ENCODE peak calls at places on chromosomes 6 and 20, in ten cellular contexts. K, U, H, G, L, N, C, Q, D and F are unnamed samples.

GRCh38 chr6:75486850-75487568 is 6.6 kb downstream of the FILIP1 start:
- DNase-seq in U (no peak), C (no peak), H (no peak), D (no peak), K (no peak), G (no peak), L (peak; percentile 25), N (no peak), Q (no peak), F (no peak)

GRCh38 chr20:23180451-23180921 is 94.4 kb upstream of the CD93 start:
- DNase-seq in U (no peak), Q (no peak), N (no peak), C (no peak), H (no peak), K (no peak), D (no peak), L (no peak), G (no peak), F (no peak)

GRCh38 chr6:144314562-144314961 is 29.4 kb downstream of the UTRN start:
- DNase-seq in C (no peak), H (no peak), G (peak; percentile 74), D (no peak), N (no peak), L (no peak), U (no peak), K (no peak), Q (no peak), F (no peak)

GRCh38 chr20:53226788-53227187 is 254.6 kb downstream of the TSHZ2 start:
- DNase-seq in K (no peak), C (peak; percentile 79), Q (no peak), N (no peak), U (no peak), L (no peak), H (no peak), G (no peak), D (no peak), F (no peak)

GRCh38 chr20:57867181-57867803 is 157.5 kb upstream of the PMEPA1 start:
- DNase-seq in K (no peak), C (no peak), H (no peak), G (no peak), U (no peak), Q (no peak), L (no peak), N (no peak), D (no peak), F (no peak)

GRCh38 chr20:14562976-14563375 is 225.6 kb upstream of the FLRT3 start:
- DNase-seq in G (no peak), Q (no peak), H (no peak), C (no peak), D (no peak), U (no peak), K (no peak), N (no peak), L (no peak), F (no peak)

GRCh38 chr20:3908667-3909066 is 19.5 kb downstream of the PANK2 start:
- DNase-seq in N (no peak), H (no peak), C (no peak), G (no peak), U (no peak), K (no peak), L (no peak), Q (no peak), D (no peak), F (no peak)

GRCh38 chr20:56285496-56285895 is 37.0 kb downstream of the MC3R start:
- DNase-seq in N (no peak), C (no peak), U (no peak), G (no peak), K (peak; percentile 2), L (no peak), Q (no peak), D (no peak), H (no peak), F (no peak)

GRCh38 chr6:9766240-9766915 is 648.5 kb downstream of the TFAP2A start:
- DNase-seq in C (no peak), K (peak; percentile 75), N (no peak), U (peak; percentile 86), D (no peak), H (no peak), L (peak; percentile 35), Q (no peak), G (peak; percentile 82), F (peak; percentile 54)

DNA sequence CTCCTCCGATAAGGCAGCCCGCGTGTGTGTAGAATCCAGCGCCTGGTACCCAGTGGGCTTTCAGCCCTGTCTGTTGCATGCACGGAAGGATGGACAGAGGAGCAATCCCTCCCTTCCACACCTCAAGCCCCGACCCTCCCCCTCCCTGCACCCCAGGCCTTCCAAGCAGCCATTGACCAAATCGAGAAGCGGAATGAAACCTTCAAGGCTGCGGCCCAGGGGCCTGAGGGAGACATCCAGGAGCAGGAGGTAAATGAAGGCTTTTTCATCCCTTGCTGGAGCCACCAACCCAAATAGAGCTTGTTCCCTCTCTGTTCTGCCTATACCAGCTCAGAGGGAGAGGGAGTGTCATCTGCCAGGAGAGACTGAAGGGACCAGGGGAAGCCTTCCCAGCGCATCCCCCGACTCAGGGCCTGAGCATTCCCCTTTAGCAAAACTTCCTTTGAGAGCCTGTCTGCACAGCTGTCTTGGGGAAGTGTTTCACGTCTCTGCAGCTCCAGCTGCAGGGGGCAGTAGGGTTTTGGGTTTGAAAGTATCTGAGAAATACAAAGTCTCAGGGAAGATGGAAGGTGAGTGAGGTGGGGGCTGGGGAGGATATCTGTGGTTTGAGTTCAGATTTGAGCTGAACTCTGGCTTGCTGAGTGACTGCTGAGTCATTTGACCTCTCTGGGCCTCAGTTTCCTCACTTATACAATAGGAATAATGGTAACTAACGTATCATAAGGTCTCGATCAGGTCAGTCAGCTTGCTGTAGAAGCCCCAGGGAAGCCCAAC is 16.1 kb downstream of the FGD2 start:
- DNase-seq in D (peak; percentile 73), C (peak; percentile 45), U (peak; percentile 61), L (peak; percentile 60), K (peak; percentile 60), Q (no peak), N (peak; percentile 62), H (peak; percentile 63), G (peak; percentile 51), F (no peak)
- H2AFZ ChIP-seq in D (peak overlapping the region; percentile 91), C (no peak overlapping the region), U (peak overlapping the region; percentile 53), L (no peak overlapping the region), K (no peak overlapping the region), Q (peak overlapping the region; percentile 68), N (no peak overlapping the region), H (no peak overlapping the region), G (no peak overlapping the region), F (no peak overlapping the region)

DNA sequence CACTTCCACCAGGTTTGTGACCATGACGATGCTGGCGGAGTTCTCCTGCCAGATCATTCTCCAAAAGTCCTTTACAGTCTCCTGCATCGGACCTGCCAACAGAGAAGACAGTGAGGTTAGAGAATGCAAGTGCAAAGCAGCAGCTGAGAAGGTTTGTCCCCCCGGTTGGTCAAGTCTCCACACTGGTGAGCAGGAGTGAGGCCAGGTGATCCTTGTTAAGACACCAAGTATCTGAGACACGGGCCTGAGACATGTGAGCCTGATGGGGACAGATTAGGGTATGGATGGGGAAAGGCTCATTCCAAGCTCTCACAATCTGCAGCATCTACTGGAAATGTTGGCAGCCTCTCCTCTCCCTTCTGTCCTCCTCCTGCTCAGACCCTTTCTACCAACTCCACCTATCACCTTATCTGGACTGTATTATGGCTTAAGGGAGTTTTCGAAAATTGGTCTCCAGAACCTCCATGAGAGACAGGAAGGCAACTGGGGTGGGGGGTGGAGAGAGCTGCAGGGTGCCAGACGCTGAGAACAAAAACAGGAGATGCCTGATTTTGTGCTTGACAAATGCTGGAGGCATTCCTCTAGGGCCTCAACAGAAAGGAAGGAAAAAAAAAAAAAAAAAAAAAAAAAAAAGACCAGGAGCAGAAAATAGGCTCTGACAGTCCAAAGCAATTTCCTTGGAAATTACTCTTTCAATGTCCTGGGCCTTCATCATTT is 500.4 kb upstream of the CHD6 start:
- DNase-seq in C (no peak), Q (no peak), N (no peak), H (peak; percentile 34), L (no peak), K (no peak), U (no peak), G (no peak), D (peak; percentile 23), F (no peak)
- H3K9me3 ChIP-seq in C (no peaks in the 10 kb centered on the region), Q (no peaks in the 10 kb centered on the region), N (no peaks in the 10 kb centered on the region), H (no peaks in the 10 kb centered on the region), L (no peaks in the 10 kb centered on the region), K (no peaks in the 10 kb centered on the region), U (peaks cover 35% of the 10 kb centered on the region), G (peaks cover 5% of the 10 kb centered on the region), D (no peaks in the 10 kb centered on the region), F (peaks cover 7% of the 10 kb centered on the region)

GRCh38 chr20:2558581-2559301 is 22.4 kb downstream of the TMC2 start:
- DNase-seq in K (peak; percentile 38), Q (no peak), N (no peak), D (peak; percentile 29), C (no peak), L (no peak), U (no peak), G (no peak), H (peak; percentile 45), F (no peak)
- H2AFZ ChIP-seq in K (peak overlapping the region; percentile 7), Q (peak overlapping the region; percentile 86), N (no peak overlapping the region), D (peak overlapping the region; percentile 98), C (no peak overlapping the region), L (no peak overlapping the region), U (peak overlapping the region; percentile 37), G (no peak overlapping the region), H (no peak overlapping the region), F (no peak overlapping the region)

DNA sequence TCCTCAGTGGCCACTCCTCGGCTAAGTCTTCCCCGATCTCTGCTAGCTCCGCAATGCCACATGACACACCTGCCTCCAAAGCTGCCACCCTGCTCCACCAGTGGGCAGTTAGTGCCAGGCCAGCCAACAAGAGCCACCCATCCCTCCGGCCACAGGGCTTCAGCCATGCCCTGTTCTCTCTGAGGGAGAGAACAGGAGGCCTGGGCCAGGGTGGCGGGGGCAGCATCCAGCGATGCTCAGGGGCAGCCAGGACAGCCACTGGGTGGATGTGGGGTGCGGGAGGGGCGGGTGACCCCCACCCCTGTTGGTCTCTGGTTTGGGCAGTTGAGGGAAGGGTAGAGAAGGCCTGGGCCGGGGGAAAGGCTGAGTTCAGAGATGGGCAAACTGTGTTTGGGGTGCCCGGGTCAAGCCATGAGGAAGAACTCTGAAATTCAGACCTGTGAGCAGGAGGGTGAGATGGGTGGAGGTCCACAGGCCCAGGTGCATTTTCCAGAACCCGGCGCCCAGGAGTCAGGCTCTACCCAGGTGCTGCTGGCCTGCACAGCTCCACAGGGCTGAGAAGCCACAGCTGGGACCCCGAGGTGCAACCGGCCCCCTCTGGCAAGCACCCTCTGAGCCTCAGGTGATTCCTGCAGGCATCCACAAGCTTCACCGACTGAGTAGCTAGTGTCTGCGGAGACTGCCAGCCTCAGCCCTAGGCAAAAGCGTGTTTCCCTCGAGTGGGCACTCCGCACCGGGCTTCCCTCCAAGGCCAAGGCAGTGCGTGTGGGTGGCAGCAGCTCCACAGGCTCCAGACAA is 91.1 kb downstream of the SULF2 start:
- DNase-seq in G (no peak), U (no peak), K (no peak), Q (no peak), D (no peak), H (no peak), L (no peak), N (no peak), C (no peak), F (no peak)
- H3K9me3 ChIP-seq in G (no peaks in the 10 kb centered on the region), U (peaks cover 31% of the 10 kb centered on the region), K (peaks cover 9% of the 10 kb centered on the region), Q (no peaks in the 10 kb centered on the region), D (peaks cover 19% of the 10 kb centered on the region), H (peaks cover 8% of the 10 kb centered on the region), L (no peaks in the 10 kb centered on the region), N (no peaks in the 10 kb centered on the region), C (no peaks in the 10 kb centered on the region), F (peaks cover 27% of the 10 kb centered on the region)

GRCh38 chr20:64145458-64146300 is 18.6 kb upstream of the MYT1 start:
- DNase-seq in N (no peak), U (no peak), K (no peak), C (no peak), G (no peak), D (no peak), H (no peak), L (no peak), Q (no peak), F (no peak)
- H2AFZ ChIP-seq in N (no peak overlapping the region), U (no peak overlapping the region), K (no peak overlapping the region), C (no peak overlapping the region), G (no peak overlapping the region), D (no peak overlapping the region), H (no peak overlapping the region), L (no peak overlapping the region), Q (no peak overlapping the region), F (no peak overlapping the region)

GRCh38 chr6:133208183-133208755 is 32.9 kb upstream of the EYA4 start:
- DNase-seq in D (no peak), G (no peak), C (no peak), Q (no peak), L (no peak), N (peak; percentile 30), U (peak; percentile 91), H (no peak), K (no peak), F (peak; percentile 46)
- H3K9me3 ChIP-seq in D (no peaks in the 10 kb centered on the region), G (no peaks in the 10 kb centered on the region), C (no peaks in the 10 kb centered on the region), Q (no peaks in the 10 kb centered on the region), L (no peaks in the 10 kb centered on the region), N (no peaks in the 10 kb centered on the region), U (no peaks in the 10 kb centered on the region), H (no peaks in the 10 kb centered on the region), K (no peaks in the 10 kb centered on the region), F (no peaks in the 10 kb centered on the region)